ENCODE peak calls at places on chromosome 6, in ten cellular contexts. V is psoas muscle, O is mesothelial cell of epicardium, H is IMR-90, P is HCT116, G is fibroblast of the aortic adventitia, X is type B pancreatic cell, Y is cardiac muscle cell, J is HFFc6, W is osteoblast. M is an unnamed sample.

GRCh38 chr6:102356170-102356569 is 962.7 kb downstream of the GRIK2 start:
- DNase-seq in V (no peak), O (no peak), H (no peak), P (no peak), G (no peak), X (no peak), Y (no peak), J (no peak), W (no peak), M (no peak)

GRCh38 chr6:84575264-84575663 is 189.1 kb downstream of the TBX18 start:
- DNase-seq in V (no peak), O (no peak), H (no peak), P (no peak), G (peak; percentile 14), X (no peak), Y (no peak), J (peak; percentile 84), W (no peak), M (no peak)

GRCh38 chr6:117530467-117531242 is 48.2 kb downstream of the DCBLD1 start:
- DNase-seq in V (no peak), O (no peak), H (no peak), P (no peak), G (peak; percentile 83), X (no peak), Y (no peak), J (no peak), W (peak; percentile 83), M (no peak)

GRCh38 chr6:77822265-77822664 is 169.4 kb downstream of the MEI4 start:
- DNase-seq in V (no peak), O (no peak), H (no peak), P (no peak), G (no peak), X (no peak), Y (no peak), J (no peak), W (no peak), M (no peak)

GRCh38 chr6:31534011-31534410 is 5.2 kb downstream of the MCCD1 start:
- DNase-seq in V (no peak), O (no peak), H (no peak), P (no peak), G (no peak), X (no peak), Y (no peak), J (no peak), W (no peak), M (no peak)

GRCh38 chr6:157974341-157974894 is 7.2 kb upstream of the SYNJ2 start:
- DNase-seq in V (no peak), O (no peak), H (peak; percentile 65), P (no peak), G (peak; percentile 40), X (no peak), Y (no peak), J (peak; percentile 22), W (no peak), M (peak; percentile 52)

GRCh38 chr6:135226537-135226936 is 45.4 kb downstream of the MYB start:
- DNase-seq in V (no peak), O (no peak), H (no peak), P (no peak), G (no peak), X (no peak), Y (no peak), J (no peak), W (no peak), M (no peak)

GRCh38 chr6:42520786-42521607 is 42.8 kb upstream of the UBR2 start:
- DNase-seq in V (no peak), O (no peak), H (peak; percentile 80), P (peak; percentile 34), G (peak; percentile 55), X (no peak), Y (no peak), J (peak; percentile 83), W (peak; percentile 29), M (peak; percentile 38)

GRCh38 chr6:96783307-96783706 is 54.0 kb downstream of the GPR63 start:
- DNase-seq in V (no peak), O (no peak), H (no peak), P (no peak), G (no peak), X (no peak), Y (no peak), J (no peak), W (no peak), M (no peak)

GRCh38 chr6:113586966-113587699 is 270.0 kb upstream of the MARCKS start:
- DNase-seq in V (no peak), O (no peak), H (no peak), P (no peak), G (no peak), X (no peak), Y (peak; percentile 75), J (no peak), W (no peak), M (no peak)

GRCh38 chr6:139531716-139532115 is 157.3 kb upstream of the CITED2 start:
- DNase-seq in V (no peak), O (no peak), H (no peak), P (no peak), G (no peak), X (no peak), Y (no peak), J (no peak), W (no peak), M (no peak)

GRCh38 chr6:50087231-50087954 is 37.7 kb upstream of the DEFB112 start:
- DNase-seq in V (no peak), O (no peak), H (peak; percentile 78), P (no peak), G (peak; percentile 8), X (no peak), Y (no peak), J (no peak), W (no peak), M (peak; percentile 4)

GRCh38 chr6:142935553-142936517 is 9.1 kb downstream of the HIVEP2 start:
- DNase-seq in V (no peak), O (no peak), H (no peak), P (no peak), G (no peak), X (no peak), Y (no peak), J (no peak), W (no peak), M (no peak)

GRCh38 chr6:16324622-16325225 is 86.3 kb downstream of the GMPR start:
- DNase-seq in V (no peak), O (no peak), H (peak; percentile 46), P (no peak), G (no peak), X (no peak), Y (no peak), J (no peak), W (peak; percentile 73), M (peak; percentile 64)

DNA sequence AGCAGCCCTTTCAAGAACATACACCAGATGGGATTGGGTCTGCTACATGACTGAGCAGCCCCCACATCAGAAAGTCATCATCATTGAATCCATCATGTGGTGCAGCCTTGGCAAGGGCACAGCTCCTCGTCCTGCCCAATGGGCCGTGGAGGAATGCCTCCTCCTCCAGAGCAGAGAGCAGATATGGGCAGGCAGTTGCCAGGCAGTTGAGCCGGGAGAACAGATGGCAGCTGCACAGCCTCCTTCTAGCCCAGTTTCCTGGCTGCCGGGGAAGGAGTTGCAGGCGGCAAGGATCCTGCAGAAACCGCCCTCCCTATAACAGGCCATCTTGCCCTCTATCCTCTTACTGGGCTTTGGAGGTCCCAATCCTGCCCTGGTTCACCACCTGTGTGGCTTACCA is 11.9 kb upstream of the ZFAND3 start:
- DNase-seq in V (peak; percentile 35), O (no peak), H (no peak), P (no peak), G (no peak), X (no peak), Y (no peak), J (no peak), W (no peak), M (no peak)
- TF ChIP-seq CTCF in V (peak; percentile 46), O (no peak), H (no peak), P (no peak), G (peak; percentile 28), X (peak; percentile 12), Y (no peak), J (no peak), W (no peak), M (peak; percentile 2)

DNA sequence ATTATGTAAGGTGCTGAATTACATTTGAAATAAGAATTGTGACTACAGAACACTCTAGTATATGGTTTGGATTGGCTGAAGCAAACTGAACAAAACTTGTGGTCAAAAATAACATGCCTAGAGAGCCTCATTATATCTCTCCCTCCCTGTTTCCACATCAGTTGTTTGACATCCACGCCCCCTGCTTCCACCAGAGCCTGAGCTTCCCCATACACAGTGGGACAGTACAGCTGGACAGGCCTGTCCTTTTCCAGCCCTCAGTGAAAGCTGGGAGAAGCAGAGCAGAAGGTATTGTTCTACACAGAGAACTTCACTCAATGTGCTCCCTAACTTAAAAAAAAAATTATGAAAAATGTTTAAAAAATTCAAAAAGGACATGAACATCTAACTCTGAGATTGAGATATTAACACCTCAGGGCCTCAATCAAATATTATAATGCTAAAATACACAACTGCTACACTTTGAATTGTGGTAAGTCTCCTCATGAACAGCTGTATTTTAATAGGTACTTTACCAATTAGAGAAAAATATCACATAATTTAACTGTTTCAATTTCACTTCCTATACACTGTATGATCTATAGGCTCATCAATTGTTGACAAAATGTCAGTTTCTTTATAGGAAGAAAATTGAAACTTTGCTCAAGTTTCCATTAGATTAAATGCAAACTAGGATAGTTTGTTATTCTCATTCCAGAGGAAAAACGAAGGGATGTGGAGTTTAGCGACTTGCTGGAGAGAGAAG is 44.9 kb upstream of the SCML4 start:
- DNase-seq in V (no peak), O (no peak), H (no peak), P (no peak), G (no peak), X (no peak), Y (no peak), J (no peak), W (no peak), M (no peak)
- TF ChIP-seq CTCF in V (no peak), O (no peak), H (no peak), P (no peak), G (no peak), X (no peak), Y (no peak), J (no peak), W (no peak), M (no peak)

GRCh38 chr6:137341721-137342195 is 122.6 kb upstream of the IFNGR1 start:
- DNase-seq in V (peak; percentile 17), O (no peak), H (no peak), P (no peak), G (peak; percentile 5), X (no peak), Y (no peak), J (no peak), W (no peak), M (peak; percentile 25)
- TF ChIP-seq CTCF in V (no peak), O (no peak), H (peak; percentile 14), P (peak; percentile 39), G (no peak), X (no peak), Y (peak; percentile 13), J (peak; percentile 43), W (peak; percentile 20), M (no peak)

DNA sequence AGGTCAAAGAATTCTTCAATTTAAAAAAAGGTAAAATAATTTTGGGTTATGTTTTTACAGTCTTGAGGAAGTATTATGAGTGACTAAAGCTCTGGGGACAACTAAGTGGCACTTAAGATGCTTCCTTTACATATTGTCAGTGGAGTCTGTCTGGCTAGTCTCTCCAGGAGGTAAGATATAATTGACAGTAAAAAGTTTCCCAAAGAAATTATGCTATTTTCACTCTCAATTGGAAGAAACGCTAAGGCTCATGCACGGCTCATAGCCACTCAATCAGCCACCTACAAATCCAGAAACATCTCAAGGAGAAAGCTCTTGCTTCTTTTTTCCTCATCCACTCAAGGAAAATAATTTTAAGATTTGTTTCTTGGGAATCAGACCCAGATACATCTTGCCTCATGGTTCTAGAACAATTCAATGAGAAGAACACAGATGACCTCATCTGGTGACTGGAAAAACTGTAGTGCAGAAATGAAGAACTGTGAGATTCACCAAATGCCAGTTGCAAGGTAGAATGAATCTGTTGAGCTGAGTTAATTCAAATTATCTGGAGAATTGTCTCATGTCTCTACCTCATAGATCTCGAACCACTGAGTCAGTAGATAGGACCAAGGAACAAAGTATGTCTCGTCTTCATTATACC is 252.9 kb downstream of the TPBG start:
- DNase-seq in V (no peak), O (no peak), H (peak; percentile 2), P (no peak), G (peak; percentile 55), X (no peak), Y (no peak), J (peak; percentile 10), W (no peak), M (peak; percentile 38)
- TF ChIP-seq CTCF in V (no peak), O (no peak), H (peak; percentile 26), P (no peak), G (peak; percentile 31), X (no peak), Y (peak; percentile 15), J (peak; percentile 25), W (peak; percentile 26), M (peak; percentile 24)